ENCODE peak calls at places on chromosomes 4 and X, in four cellular contexts. O is neural progenitor cell, S is lower lobe of right lung, L is mammary epithelial cell. W is an unnamed sample.

GRCh38 chr4:185634066-185634652 is 98.9 kb upstream of the PDLIM3 start:
- DNase-seq in L (no peak), O (peak; percentile 16), S (no peak), W (no peak)

GRCh38 chrX:120310861-120311631 is at the start of gene TMEM255A:
- DNase-seq in O (peak; percentile 50), S (peak; percentile 37), L (no peak), W (no peak)

GRCh38 chrX:39953879-39954278 is 143.9 kb downstream of the BCOR start:
- DNase-seq in S (peak; percentile 86), O (no peak), L (peak; percentile 86), W (peak; percentile 48)

GRCh38 chr4:172962564-172963353 is 205.9 kb upstream of the GALNT7 start:
- DNase-seq in O (no peak), S (no peak), L (peak; percentile 22), W (no peak)

GRCh38 chrX:19174401-19175025 is 52.2 kb upstream of the ADGRG2 start:
- DNase-seq in S (no peak), L (peak; percentile 71), O (no peak), W (no peak)

GRCh38 chr4:136032391-136032790 is 1499.9 kb downstream of the PCDH18 start:
- DNase-seq in L (no peak), O (peak; percentile 62), S (no peak), W (no peak)

GRCh38 chrX:30822068-30822671 is 66.9 kb downstream of the TAB3 start:
- DNase-seq in S (no peak), L (no peak), O (no peak), W (no peak)

GRCh38 chrX:153768311-153769157 is 4.5 kb downstream of the PLXNB3 start:
- DNase-seq in O (no peak), S (peak; percentile 21), L (no peak), W (no peak)

GRCh38 chrX:96770315-96770714 is 85.7 kb downstream of the DIAPH2 start:
- DNase-seq in L (no peak), O (peak; percentile 17), S (no peak), W (no peak)

GRCh38 chrX:15983034-15983433 is 128.4 kb upstream of the AP1S2 start:
- DNase-seq in S (no peak), L (no peak), O (no peak), W (no peak)

GRCh38 chrX:70313503-70313902 is 23.6 kb downstream of the KIF4A start:
- DNase-seq in S (no peak), O (no peak), L (no peak), W (no peak)

GRCh38 chr4:138348055-138348454 is 105.9 kb upstream of the SLC7A11 start:
- DNase-seq in O (no peak), L (peak; percentile 93), S (no peak), W (peak; percentile 14)

GRCh38 chr4:77209012-77209411 is 52.0 kb downstream of the CCNG2 start:
- DNase-seq in L (no peak), O (no peak), S (no peak), W (no peak)

GRCh38 chrX:40474205-40474626 is 106.6 kb upstream of the ATP6AP2 start:
- DNase-seq in S (peak; percentile 54), O (peak; percentile 93), L (peak; percentile 15), W (peak; percentile 50)

GRCh38 chr4:56752985-56753384 is 68.5 kb downstream of the SPINK2 start:
- DNase-seq in O (no peak), S (no peak), L (no peak), W (no peak)

GRCh38 chr4:120922390-120923200 is at the start of gene PRDM5:
- DNase-seq in O (peak; percentile 82), L (peak; percentile 35), S (peak; percentile 65), W (no peak)

GRCh38 chr4:138972956-138973819 is 42.4 kb upstream of the NOCT start:
- DNase-seq in S (no peak), O (peak; percentile 76), L (no peak), W (no peak)

GRCh38 chr4:182496392-182496791 is 253.2 kb downstream of the TENM3 start:
- DNase-seq in S (no peak), O (no peak), L (no peak), W (no peak)

GRCh38 chrX:9293051-9293496 is 171.8 kb upstream of the TBL1X start:
- DNase-seq in O (peak; percentile 60), S (no peak), L (no peak), W (no peak)

GRCh38 chr4:130825283-130825682 is 1729.3 kb downstream of the C4orf33 start:
- DNase-seq in O (no peak), L (no peak), S (no peak), W (no peak)

GRCh38 chr4:124636793-124637192 is 75.7 kb downstream of the ANKRD50 start:
- DNase-seq in O (peak; percentile 91), S (no peak), L (no peak), W (peak; percentile 29)

GRCh38 chr4:118730683-118731082 is 45.5 kb downstream of the METTL14 start:
- DNase-seq in O (no peak), S (no peak), L (no peak), W (no peak)

GRCh38 chrX:54087661-54088060 is 43.4 kb upstream of the PHF8 start:
- DNase-seq in L (no peak), S (no peak), O (no peak), W (no peak)

GRCh38 chrX:149151805-149152757 is 353.0 kb downstream of the IDS start:
- DNase-seq in L (peak; percentile 91), S (no peak), O (no peak), W (peak; percentile 23)

GRCh38 chr4:74840931-74841330 is 46.6 kb upstream of the BTC start:
- DNase-seq in S (no peak), O (no peak), L (no peak), W (no peak)

GRCh38 chr4:95596676-95597075 is 47.9 kb upstream of the UNC5C start:
- DNase-seq in S (no peak), O (no peak), L (no peak), W (no peak)

GRCh38 chr4:14222630-14223029 is 595.1 kb upstream of the BOD1L1 start:
- DNase-seq in O (no peak), L (no peak), S (no peak), W (no peak)

GRCh38 chr4:15339732-15340131 is 88.1 kb upstream of the C1QTNF7 start:
- DNase-seq in L (no peak), S (no peak), O (no peak), W (no peak)
- H3K4me3 ChIP-seq in L (no peak overlapping the region), S (peak overlapping the region; percentile 33), O (no peak overlapping the region), W (no peak overlapping the region)

GRCh38 chrX:36859231-36859630 is 148.9 kb upstream of the FAM47C start:
- DNase-seq in S (no peak), O (no peak), L (no peak), W (no peak)

DNA sequence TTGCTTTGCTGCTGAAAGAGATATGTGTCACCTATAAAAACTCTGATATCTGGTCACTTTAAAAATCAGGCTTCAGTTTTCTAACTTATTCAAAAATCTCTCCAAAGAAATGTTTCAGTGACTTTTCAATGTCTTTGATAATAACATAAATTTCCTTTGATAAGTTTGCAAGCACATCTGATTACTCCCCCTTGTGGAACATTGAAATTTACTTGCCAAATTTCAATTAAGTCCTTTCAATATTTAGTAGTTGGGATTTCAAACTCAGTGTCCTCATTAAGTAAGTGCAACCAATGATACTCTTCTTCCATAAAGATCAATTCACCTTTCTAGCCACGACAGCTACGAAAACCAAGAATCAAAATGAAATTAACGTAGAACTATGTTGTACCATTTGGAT is 151.3 kb upstream of the FAM47C start:
- DNase-seq in L (no peak), O (no peak), S (no peak), W (no peak)
- TF ChIP-seq CTCF in L (peak; percentile 28), O (peak; percentile 23), S (no peak), W (peak; percentile 5)

GRCh38 chr4:7650606-7651400 is 216.1 kb upstream of the PSAPL1 start:
- DNase-seq in S (peak; percentile 44), O (peak; percentile 86), L (peak; percentile 25), W (no peak)

GRCh38 chr4:7649741-7650531 is 215.2 kb upstream of the PSAPL1 start:
- DNase-seq in O (no peak), S (peak; percentile 53), L (peak; percentile 82), W (peak; percentile 56)

GRCh38 chr4:7648813-7649395 is 214.2 kb upstream of the PSAPL1 start:
- DNase-seq in S (no peak), L (no peak), O (no peak), W (no peak)

GRCh38 chr4:7647932-7648812 is 213.4 kb upstream of the PSAPL1 start:
- DNase-seq in O (no peak), S (no peak), L (no peak), W (no peak)

GRCh38 chr4:7649411-7649740 is 214.6 kb upstream of the PSAPL1 start:
- DNase-seq in L (no peak), O (no peak), S (peak; percentile 40), W (no peak)
- H3K27me3 ChIP-seq in L (no peaks in the 10 kb centered on the region), O (no peaks in the 10 kb centered on the region), S (peaks cover 3% of the 10 kb centered on the region), W (no peaks in the 10 kb centered on the region)

GRCh38 chrX:68832516-68833447 is 4.0 kb downstream of the EFNB1 start:
- DNase-seq in L (no peak), S (no peak), O (peak; percentile 28), W (no peak)
- H3K4me3 ChIP-seq in L (peak overlapping the region; percentile 74), S (peak overlapping the region; percentile 75), O (peak overlapping the region; percentile 59), W (peak overlapping the region; percentile 77)

DNA sequence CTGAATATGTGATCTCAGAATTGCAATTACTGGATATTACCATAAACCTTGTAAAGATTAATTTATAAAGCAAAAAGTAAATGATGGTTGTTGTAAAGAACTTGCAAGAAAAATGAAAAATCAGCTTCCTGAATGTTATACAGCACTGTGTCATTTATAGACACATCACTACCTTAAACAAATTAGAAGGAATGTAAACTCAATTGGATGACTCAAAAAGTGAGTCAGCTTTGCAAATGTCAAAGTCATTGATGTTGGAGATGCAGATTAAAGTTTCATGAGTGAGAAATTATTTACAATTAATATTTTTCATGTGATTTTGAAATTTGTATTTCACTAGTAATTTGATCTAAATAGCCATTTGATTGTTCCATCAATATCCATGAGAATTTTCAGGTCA is 193.2 kb downstream of the RAPGEF2 start:
- DNase-seq in S (no peak), O (no peak), L (peak; percentile 62), W (no peak)
- TF ChIP-seq CTCF in S (no peak), O (no peak), L (no peak), W (no peak)

GRCh38 chr4:105896984-105897760 is 1.9 kb downstream of the NPNT start:
- DNase-seq in O (no peak), S (no peak), L (peak; percentile 2), W (no peak)

GRCh38 chr4:105895324-105895608 is at the start of gene NPNT:
- DNase-seq in O (peak; percentile 64), S (no peak), L (no peak), W (no peak)

GRCh38 chr4:105896461-105896939 is 1.2 kb downstream of the NPNT start:
- DNase-seq in L (no peak), O (no peak), S (no peak), W (no peak)

GRCh38 chr4:105895609-105896460 is 564 bp downstream of the NPNT start:
- DNase-seq in L (peak; percentile 58), S (peak; percentile 67), O (peak; percentile 77), W (no peak)

GRCh38 chr4:105894570-105895323 is 524 bp upstream of the NPNT start:
- DNase-seq in S (peak; percentile 74), L (peak; percentile 10), O (peak; percentile 47), W (no peak)
- H3K27me3 ChIP-seq in S (peaks cover 15% of the 10 kb centered on the region), L (peaks cover 43% of the 10 kb centered on the region), O (peaks cover 98% of the 10 kb centered on the region), W (peaks cover 27% of the 10 kb centered on the region)